ENCODE peak calls at places on chromosomes 2 and 18, in four cellular contexts. Z, N, A and B are unnamed samples.

GRCh38 chr2:111919794-111920608 is 21.6 kb downstream of the MERTK start:
- DNase-seq in Z (no peak), N (peak; percentile 94), A (no peak), B (no peak)

GRCh38 chr2:142582317-142582716 is 295.1 kb upstream of the KYNU start:
- DNase-seq in Z (no peak), N (no peak), A (no peak), B (no peak)

GRCh38 chr2:191612496-191612895 is 65.4 kb upstream of the NABP1 start:
- DNase-seq in Z (no peak), N (no peak), A (no peak), B (no peak)

GRCh38 chr2:29309090-29310054 is 194.2 kb downstream of the CLIP4 start:
- DNase-seq in Z (peak; percentile 64), N (peak; percentile 62), A (peak; percentile 64), B (no peak)

GRCh38 chr18:49368876-49369440 is 91.5 kb downstream of the DYM start:
- DNase-seq in Z (no peak), N (peak; percentile 52), A (no peak), B (no peak)

GRCh38 chr2:154439156-154439555 is 259.3 kb upstream of the KCNJ3 start:
- DNase-seq in Z (no peak), N (peak; percentile 13), A (no peak), B (no peak)

GRCh38 chr2:188345439-188345838 is 53.8 kb downstream of the GULP1 start:
- DNase-seq in Z (no peak), N (no peak), A (no peak), B (no peak)

GRCh38 chr2:146321175-146321574 is 1523.7 kb upstream of the ACVR2A start:
- DNase-seq in Z (no peak), N (no peak), A (no peak), B (no peak)

GRCh38 chr2:29522951-29523669 is 398.3 kb downstream of the ALK start:
- DNase-seq in Z (no peak), N (no peak), A (no peak), B (no peak)

GRCh38 chr2:204258900-204259299 is 286.4 kb upstream of the PARD3B start:
- DNase-seq in Z (no peak), N (no peak), A (no peak), B (no peak)

GRCh38 chr18:56413862-56414261 is 224.5 kb downstream of the TXNL1 start:
- DNase-seq in Z (no peak), N (no peak), A (no peak), B (no peak)

GRCh38 chr2:120398961-120399888 is 53.3 kb downstream of the INHBB start:
- DNase-seq in Z (no peak), N (peak; percentile 98), A (no peak), B (no peak)

GRCh38 chr2:232894746-232895145 is 24.7 kb downstream of the SNORC start:
- DNase-seq in Z (no peak), N (no peak), A (no peak), B (no peak)

GRCh38 chr2:191352536-191352935 is 107.3 kb downstream of the MYO1B start:
- DNase-seq in Z (no peak), N (no peak), A (no peak), B (no peak)

GRCh38 chr2:190031971-190032623 is 30.4 kb downstream of the MSTN start:
- DNase-seq in Z (no peak), N (no peak), A (no peak), B (no peak)

GRCh38 chr2:166419616-166419934 is 43.8 kb upstream of the SCN9A start:
- DNase-seq in Z (no peak), N (peak; percentile 60), A (peak; percentile 27), B (no peak)

GRCh38 chr2:205730701-205731271 is 48.5 kb downstream of the NRP2 start:
- DNase-seq in Z (no peak), N (no peak), A (no peak), B (no peak)

GRCh38 chr2:69026026-69026425 is 13.0 kb downstream of the ANTXR1 start:
- DNase-seq in Z (peak; percentile 66), N (peak; percentile 78), A (peak; percentile 51), B (peak; percentile 3)

GRCh38 chr2:215277942-215278341 is 33.9 kb upstream of the ATIC start:
- DNase-seq in Z (no peak), N (no peak), A (no peak), B (no peak)

GRCh38 chr2:105787376-105788318 is 42.9 kb downstream of the NCK2 start:
- DNase-seq in Z (no peak), N (no peak), A (peak; percentile 42), B (no peak)

GRCh38 chr2:47592381-47592780 is 189.4 kb downstream of the MSH2 start:
- DNase-seq in Z (no peak), N (no peak), A (no peak), B (no peak)

GRCh38 chr18:69717586-69717985 is 230.1 kb downstream of the CD226 start:
- DNase-seq in Z (no peak), N (no peak), A (no peak), B (no peak)

GRCh38 chr2:72236445-72237067 is 88.9 kb upstream of the CYP26B1 start:
- DNase-seq in Z (no peak), N (no peak), A (no peak), B (no peak)

GRCh38 chr2:119196301-119197124 is 27.1 kb upstream of the STEAP3 start:
- DNase-seq in Z (no peak), N (no peak), A (no peak), B (no peak)

GRCh38 chr2:7844414-7844961 is 837.4 kb upstream of the ID2 start:
- DNase-seq in Z (no peak), N (no peak), A (no peak), B (no peak)

GRCh38 chr2:107582487-107582886 is 244.2 kb upstream of the RGPD4 start:
- DNase-seq in Z (no peak), N (no peak), A (no peak), B (no peak)

GRCh38 chr2:86002375-86002774 is 103.3 kb downstream of the POLR1A start:
- DNase-seq in Z (no peak), N (no peak), A (no peak), B (no peak)

GRCh38 chr2:86017901-86018896 is 87.5 kb downstream of the POLR1A start:
- DNase-seq in Z (no peak), N (no peak), A (no peak), B (no peak)

GRCh38 chr2:221450280-221450679 is 121.8 kb downstream of the EPHA4 start:
- DNase-seq in Z (no peak), N (no peak), A (no peak), B (no peak)

GRCh38 chr2:73928995-73929394 is 2.3 kb downstream of the DGUOK start:
- DNase-seq in Z (no peak), N (no peak), A (no peak), B (no peak)

GRCh38 chr2:182715121-182715895 is 749 bp upstream of the DNAJC10 start:
- DNase-seq in Z (no peak), N (peak; percentile 42), A (peak; percentile 19), B (no peak)

GRCh38 chr18:11672198-11672597 is 16.9 kb upstream of the GNAL start:
- DNase-seq in Z (peak; percentile 35), N (no peak), A (no peak), B (no peak)

DNA sequence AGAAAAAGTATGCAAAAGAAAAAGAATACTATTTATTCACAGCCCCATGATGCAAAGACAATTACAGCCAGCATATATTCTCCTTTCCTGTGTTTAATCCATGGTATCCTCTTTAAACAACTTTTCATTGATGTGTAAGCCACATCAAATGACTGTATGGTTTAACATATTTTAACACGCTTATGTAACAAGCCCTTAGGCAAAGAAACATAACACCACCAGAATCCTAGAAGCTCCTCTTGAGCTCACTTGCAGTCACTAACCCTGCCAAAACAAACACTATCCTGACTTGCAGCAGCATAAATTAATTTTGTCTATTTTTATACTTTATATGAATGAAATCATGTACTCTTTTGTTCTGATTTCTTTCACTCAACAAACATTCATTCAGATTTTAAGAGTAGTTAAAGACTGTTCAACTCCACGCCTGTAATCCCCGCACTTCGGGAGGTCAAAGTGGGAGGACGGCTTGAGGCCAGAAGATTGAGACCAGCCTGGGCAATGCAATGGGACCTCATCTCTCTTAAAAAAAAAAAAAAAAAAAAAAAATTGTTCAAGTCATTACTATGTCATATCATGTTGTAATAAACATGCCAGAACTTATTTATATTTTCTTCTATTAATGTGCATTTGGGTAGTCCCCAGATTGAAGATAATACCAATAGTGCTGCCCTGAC is 226.3 kb downstream of the NBAS start:
- DNase-seq in Z (no peak), N (no peak), A (no peak), B (no peak)
- TF ChIP-seq TAF1 in Z (no peak), N (no peak), A (no peak), B (no peak)

GRCh38 chr2:144265654-144266053 is 254.3 kb downstream of the ZEB2 start:
- DNase-seq in Z (no peak), N (no peak), A (no peak), B (no peak)

GRCh38 chr2:144261336-144261735 is 258.6 kb downstream of the ZEB2 start:
- DNase-seq in Z (no peak), N (no peak), A (no peak), B (no peak)

GRCh38 chr2:144258154-144258553 is 261.8 kb downstream of the ZEB2 start:
- DNase-seq in Z (no peak), N (no peak), A (no peak), B (no peak)

GRCh38 chr2:144259332-144259731 is 260.6 kb downstream of the ZEB2 start:
- DNase-seq in Z (no peak), N (no peak), A (no peak), B (no peak)

DNA sequence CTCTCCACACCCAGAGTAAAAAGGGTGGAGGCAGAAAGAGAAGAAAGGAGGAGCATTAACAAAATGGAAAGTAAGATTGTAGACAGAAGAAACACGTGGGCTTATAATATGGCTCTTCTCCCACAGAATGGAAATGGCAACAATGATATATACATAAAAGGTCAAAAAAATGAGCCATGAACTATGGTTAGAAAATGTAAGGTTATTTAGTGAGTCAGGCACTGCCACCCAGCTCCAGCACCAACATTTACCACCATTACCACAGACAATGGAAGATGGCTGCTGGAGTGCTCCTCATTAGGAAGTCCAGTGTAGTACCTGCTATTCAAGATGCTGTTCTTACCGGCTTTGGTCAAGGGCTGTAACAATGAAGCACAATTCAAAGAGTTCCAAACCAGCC is 258.0 kb downstream of the ZEB2 start:
- DNase-seq in Z (no peak), N (no peak), A (no peak), B (no peak)
- TF ChIP-seq KDM1A in Z (no peak), N (no peak), A (no peak), B (no peak)

DNA sequence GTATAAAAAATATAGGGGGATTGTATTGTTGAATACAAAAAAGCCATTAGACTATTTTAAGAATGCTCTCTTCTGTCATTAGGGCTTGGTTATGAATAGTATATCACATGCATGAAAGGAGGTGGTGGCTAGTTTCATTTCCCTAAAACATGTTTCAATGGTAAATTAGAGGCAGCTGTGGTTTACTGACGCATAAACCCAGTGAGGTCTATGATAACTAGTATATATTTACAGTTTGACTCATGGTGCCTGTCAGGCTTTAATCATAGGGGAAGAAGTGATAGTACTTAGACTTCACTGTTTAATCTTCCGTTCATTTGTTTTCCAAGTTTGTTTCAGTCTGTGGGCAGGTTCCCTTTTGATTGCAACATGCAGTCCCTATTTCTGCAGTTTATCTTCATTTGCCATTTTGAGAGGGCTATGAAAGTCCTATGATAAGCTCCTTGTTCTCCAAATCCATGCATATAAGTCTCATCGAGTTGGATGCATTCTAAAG is 55.1 kb upstream of the MAP4K3 start:
- DNase-seq in Z (no peak), N (peak; percentile 94), A (peak; percentile 46), B (peak; percentile 91)
- TF ChIP-seq TAF1 in Z (no peak), N (no peak), A (no peak), B (no peak)

GRCh38 chr2:24329700-24330099 is 30.6 kb downstream of the ITSN2 start:
- DNase-seq in Z (no peak), N (no peak), A (no peak), B (no peak)
- TF ChIP-seq KDM1A in Z (no peak), N (no peak), A (no peak), B (no peak)

GRCh38 chr2:96769816-96770215 is 9.1 kb downstream of the CNNM4 start:
- DNase-seq in Z (no peak), N (peak; percentile 35), A (no peak), B (no peak)
- TF ChIP-seq TAF1 in Z (no peak), N (no peak), A (no peak), B (no peak)

GRCh38 chr2:219706823-219707281 is 79.4 kb downstream of the SLC4A3 start:
- DNase-seq in Z (peak; percentile 41), N (no peak), A (no peak), B (no peak)
- TF ChIP-seq KDM1A in Z (no peak), N (no peak), A (no peak), B (no peak)